ENCODE peak calls at places on chromosomes 2 and 18, in four cellular contexts. B, P, W and K are unnamed samples. For H3K4me1, the result is how much of the 10 kb centered on the place peaks cover.

GRCh38 chr2:63050186-63050915 is at the start of gene OTX1:
- DNase-seq in B (peak), P (peak), W (no peak), K (no peak)

GRCh38 chr2:178271629-178272333 is 77.5 kb downstream of the OSBPL6 start:
- DNase-seq in B (no peak), P (peak), W (peak), K (no peak)

GRCh38 chr2:180761224-180761623 is 219.2 kb upstream of the UBE2E3 start:
- DNase-seq in B (no peak), P (no peak), W (no peak), K (no peak)

GRCh38 chr2:10478298-10478625 is 30.1 kb upstream of the ODC1 start:
- DNase-seq in B (peak), P (no peak), W (no peak), K (no peak)

GRCh38 chr2:234816491-234816890 is 135.3 kb upstream of the SH3BP4 start:
- DNase-seq in B (no peak), P (no peak), W (no peak), K (no peak)

GRCh38 chr2:159010340-159010739 is 41.9 kb downstream of the TANC1 start:
- DNase-seq in B (no peak), P (no peak), W (no peak), K (no peak)

GRCh38 chr2:168039885-168040284 is 207.5 kb downstream of the STK39 start:
- DNase-seq in B (no peak), P (no peak), W (no peak), K (no peak)

GRCh38 chr2:170817247-170817998 is 736 bp downstream of the GAD1 start:
- DNase-seq in B (no peak), P (no peak), W (no peak), K (no peak)

GRCh38 chr2:64990823-64991222 is 1.6 kb downstream of the SLC1A4 start:
- DNase-seq in B (no peak), P (no peak), W (no peak), K (no peak)

GRCh38 chr2:64987963-64988419 is 1.2 kb upstream of the SLC1A4 start:
- DNase-seq in B (no peak), P (no peak), W (no peak), K (no peak)

GRCh38 chr2:64988420-64989125 is 626 bp upstream of the SLC1A4 start:
- DNase-seq in B (no peak), P (peak), W (peak), K (peak)

GRCh38 chr2:64989126-64989981 is at the start of gene SLC1A4:
- DNase-seq in B (peak), P (peak), W (peak), K (peak)

DNA sequence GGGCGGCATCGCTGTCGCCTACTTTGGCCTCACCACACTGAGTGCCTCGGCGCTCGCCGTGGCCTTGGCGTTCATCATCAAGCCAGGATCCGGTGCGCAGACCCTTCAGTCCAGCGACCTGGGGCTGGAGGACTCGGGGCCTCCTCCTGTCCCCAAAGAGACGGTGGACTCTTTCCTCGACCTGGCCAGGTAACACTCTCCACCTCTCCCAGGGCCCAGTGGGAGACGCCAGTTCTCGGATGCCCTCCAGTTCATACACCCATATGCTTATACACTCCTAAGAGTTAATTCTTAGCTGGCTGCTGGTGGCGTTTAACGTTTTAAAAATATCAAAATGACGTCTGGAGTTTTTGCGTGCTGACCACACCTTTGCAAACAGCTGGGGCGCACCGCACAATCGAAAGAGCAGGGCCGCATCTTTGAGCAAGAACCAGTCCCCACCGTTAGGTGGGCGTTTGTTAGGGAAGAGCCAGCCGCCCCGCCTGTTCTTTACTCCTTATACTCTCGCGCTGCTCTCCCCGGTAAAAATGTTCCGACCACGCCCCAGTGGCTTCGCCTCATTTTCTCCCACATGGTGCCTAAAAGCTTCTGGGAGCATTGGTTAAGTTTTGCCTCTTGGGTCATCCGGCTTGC is 899 bp downstream of the SLC1A4 start:
- DNase-seq in B (peak), P (peak), W (peak), K (no peak)
- H3K27ac ChIP-seq in B (peak), P (peak), W (peak), K (no peak)

GRCh38 chr2:222298000-222298310 is 843 bp downstream of the PAX3 start:
- DNase-seq in B (no peak), P (no peak), W (no peak), K (no peak)
- H3K4me3 ChIP-seq in B (no peak), P (no peak), W (no peak), K (no peak)

DNA sequence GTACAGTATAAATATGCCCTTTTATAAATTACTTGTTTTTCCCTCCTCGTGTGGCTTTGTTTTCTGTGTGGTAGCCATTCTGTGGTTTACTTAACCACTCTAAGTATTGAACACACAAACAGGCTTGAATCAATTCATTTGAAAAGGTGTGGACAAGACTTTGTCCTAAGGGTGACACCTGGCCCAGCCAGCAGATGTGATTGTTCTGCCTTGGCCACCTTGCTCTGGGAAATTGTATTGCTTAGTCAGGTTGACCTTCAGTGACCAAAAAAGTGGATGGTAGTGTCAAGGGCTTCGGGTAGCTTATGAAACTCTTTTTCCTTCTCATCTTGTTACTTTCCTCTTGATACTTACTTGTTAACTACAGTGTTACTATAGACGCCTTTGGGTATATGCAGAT is 61.9 kb downstream of the DGKD start:
- DNase-seq in B (no peak), P (no peak), W (no peak), K (no peak)
- H3K4me1 ChIP-seq in B (half or more), P (under half), W (under half), K (half or more)

GRCh38 chr2:67997528-67998267 is 65.1 kb downstream of the C1D start:
- DNase-seq in B (no peak), P (no peak), W (no peak), K (no peak)
- H3K27ac ChIP-seq in B (no peak), P (no peak), W (no peak), K (no peak)

GRCh38 chr18:45741056-45741455 is 17.1 kb downstream of the SLC14A1 start:
- DNase-seq in B (no peak), P (no peak), W (no peak), K (no peak)
- H3K4me3 ChIP-seq in B (no peak), P (no peak), W (peak), K (no peak)